ENCODE peak calls at places on chromosomes 4 and X, in five cellular contexts. L is sigmoid colon, Q is gastrocnemius medialis, H is H54, G is uterus. Z is an unnamed sample.

GRCh38 chrX:63754141-63754859 is 30.7 kb downstream of the ARHGEF9 start:
- DNase-seq in G (no peak), L (no peak), H (no peak), Q (no peak), Z (no peak)

GRCh38 chrX:151697537-151697936 is 2.3 kb downstream of the PRRG3 start:
- DNase-seq in Q (no peak), L (peak), G (peak), H (no peak), Z (no peak)

GRCh38 chrX:49164589-49165360 is 2.2 kb downstream of the MAGIX start:
- DNase-seq in L (no peak), H (no peak), Q (no peak), G (no peak), Z (no peak)

GRCh38 chr4:88613417-88613875 is 21.2 kb downstream of the HERC3 start:
- DNase-seq in Q (peak), H (no peak), L (no peak), G (no peak), Z (no peak)

GRCh38 chr4:60952921-60953320 is 247.2 kb upstream of the ADGRL3 start:
- DNase-seq in H (no peak), L (no peak), G (no peak), Q (no peak), Z (no peak)

GRCh38 chr4:82726601-82727000 is 72.0 kb downstream of the SCD5 start:
- DNase-seq in L (no peak), H (no peak), Q (no peak), G (no peak), Z (no peak)

GRCh38 chr4:153465922-153466636 is at the start of gene TMEM131L:
- DNase-seq in Q (peak), L (peak), G (peak), H (peak), Z (peak)

GRCh38 chr4:41718907-41719306 is 29.6 kb downstream of the PHOX2B start:
- DNase-seq in L (no peak), Q (no peak), G (no peak), H (no peak), Z (no peak)

GRCh38 chrX:119427024-119427794 is 28.1 kb downstream of the SLC25A43 start:
- DNase-seq in H (no peak), G (no peak), Q (no peak), L (no peak), Z (no peak)

GRCh38 chr4:33996075-33996718 is 2248.1 kb downstream of the ARAP2 start:
- DNase-seq in H (no peak), G (no peak), L (no peak), Q (no peak), Z (no peak)

GRCh38 chr4:174365018-174365587 is 81.4 kb downstream of the CEP44 start:
- DNase-seq in G (no peak), Q (no peak), L (no peak), H (no peak), Z (no peak)

GRCh38 chrX:119763175-119763574 is 4.8 kb downstream of the SOWAHD start:
- DNase-seq in L (no peak), G (no peak), Q (no peak), H (peak), Z (no peak)

GRCh38 chr4:25258980-25259578 is 25.2 kb downstream of the PI4K2B start:
- DNase-seq in G (no peak), L (no peak), H (peak), Q (no peak), Z (no peak)

GRCh38 chrX:24298191-24298590 is 15.7 kb downstream of the SUPT20HL2 start:
- DNase-seq in H (no peak), Q (no peak), L (no peak), G (no peak), Z (no peak)

GRCh38 chr4:153152453-153153338 is 51.5 kb upstream of the TRIM2 start:
- DNase-seq in H (no peak), G (no peak), L (no peak), Q (no peak), Z (no peak)

GRCh38 chrX:51332188-51332942 is at the start of gene NUDT10:
- DNase-seq in L (peak), H (no peak), Q (no peak), G (peak), Z (no peak)

GRCh38 chrX:47143894-47144625 is 442 bp downstream of the NDUFB11 start:
- DNase-seq in G (no peak), L (peak), H (peak), Q (no peak), Z (no peak)

GRCh38 chrX:130165181-130165702 is 399 bp downstream of the AIFM1 start:
- DNase-seq in L (no peak), G (no peak), H (no peak), Q (peak), Z (no peak)

GRCh38 chr4:27692098-27692679 is 831.5 kb downstream of the STIM2 start:
- DNase-seq in L (no peak), Q (no peak), G (no peak), H (no peak), Z (no peak)

GRCh38 chrX:154135458-154136229 is 8.4 kb upstream of the OPN1LW start:
- DNase-seq in Q (no peak), G (no peak), L (no peak), H (no peak), Z (no peak)

GRCh38 chrX:19747672-19748610 is 139.5 kb downstream of the SH3KBP1 start:
- DNase-seq in Q (no peak), L (peak), H (no peak), G (no peak), Z (no peak)

GRCh38 chrX:40097492-40098263 is at the start of gene BCOR:
- DNase-seq in G (peak), H (no peak), Q (peak), L (peak), Z (no peak)

DNA sequence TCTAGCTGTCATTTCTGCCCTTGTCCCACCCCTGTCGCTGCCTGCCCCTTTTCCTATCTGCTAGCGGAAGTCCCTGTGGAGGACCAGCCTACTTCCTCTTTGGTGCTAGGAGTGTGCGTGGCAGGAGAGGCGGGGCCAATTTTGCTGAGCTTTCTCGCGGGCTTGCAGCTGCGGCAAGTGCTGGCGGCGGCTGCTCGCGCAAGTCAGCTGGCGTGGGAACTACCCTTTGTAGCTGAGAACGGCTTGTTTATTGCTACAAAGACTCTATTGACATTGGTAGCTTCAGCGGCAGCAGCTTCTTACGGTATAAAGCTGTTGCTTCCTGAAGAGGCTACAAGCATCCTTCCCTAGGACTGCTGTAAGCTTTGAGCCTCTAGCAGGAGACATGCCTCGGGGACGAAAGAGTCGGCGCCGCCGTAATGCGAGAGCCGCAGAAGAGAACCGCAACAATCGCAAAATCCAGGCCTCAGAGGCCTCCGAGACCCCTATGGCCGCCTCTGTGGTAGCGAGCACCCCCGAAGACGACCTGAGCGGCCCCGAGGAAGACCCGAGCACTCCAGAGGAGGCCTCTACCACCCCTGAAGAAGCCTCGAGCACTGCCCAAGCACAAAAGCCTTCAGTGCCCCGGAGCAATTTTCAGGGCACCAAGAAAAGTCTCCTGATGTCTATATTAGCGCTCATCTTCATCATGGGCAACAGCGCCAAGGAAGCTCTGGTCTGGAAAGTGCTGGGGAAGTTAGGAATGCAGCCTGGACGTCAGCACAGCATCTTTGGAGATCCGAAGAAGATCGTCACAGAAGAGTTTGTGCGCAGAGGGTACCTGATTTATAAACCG is at the start of gene MAGEH1:
- DNase-seq in G (peak), H (peak), Q (peak), L (peak), Z (peak)
- TF ChIP-seq POLR2A in G (peak), H (peak), Q (peak), L (peak), Z (no peak)

DNA sequence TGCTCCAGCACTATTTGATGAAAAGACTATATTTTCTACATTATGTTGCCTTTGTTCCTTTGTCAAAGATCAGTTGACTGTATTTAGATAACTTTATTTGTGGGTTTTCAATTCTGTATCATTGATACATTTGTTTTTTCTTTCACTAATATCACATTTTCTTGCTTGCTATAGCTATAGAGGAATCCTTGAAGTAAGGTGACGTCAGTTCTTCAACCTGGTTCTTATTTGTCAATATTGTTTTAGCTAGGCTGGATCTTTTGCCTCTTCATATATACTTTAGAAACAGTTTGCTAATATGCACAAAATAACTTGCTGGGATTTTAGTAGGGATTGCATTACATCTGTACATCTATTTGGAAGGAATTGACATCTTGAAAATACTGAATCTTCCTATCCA is 21.0 kb downstream of the TECRL start:
- DNase-seq in H (no peak), Q (no peak), G (no peak), L (no peak), Z (no peak)
- TF ChIP-seq POLR2A in H (no peak), Q (no peak), G (no peak), L (no peak), Z (no peak)

GRCh38 chr4:75673959-75674328 is 733 bp upstream of the G3BP2 start:
- DNase-seq in G (no peak), H (no peak), Q (no peak), L (no peak), Z (no peak)

GRCh38 chr4:75675004-75675531 is 1.9 kb upstream of the G3BP2 start:
- DNase-seq in H (no peak), G (no peak), L (no peak), Q (no peak), Z (no peak)

GRCh38 chr4:75671802-75672421 is 1.3 kb downstream of the G3BP2 start:
- DNase-seq in H (no peak), Q (no peak), L (no peak), G (no peak), Z (no peak)

GRCh38 chr4:75673027-75673958 is at the start of gene G3BP2:
- DNase-seq in Q (peak), G (peak), L (peak), H (peak), Z (peak)

DNA sequence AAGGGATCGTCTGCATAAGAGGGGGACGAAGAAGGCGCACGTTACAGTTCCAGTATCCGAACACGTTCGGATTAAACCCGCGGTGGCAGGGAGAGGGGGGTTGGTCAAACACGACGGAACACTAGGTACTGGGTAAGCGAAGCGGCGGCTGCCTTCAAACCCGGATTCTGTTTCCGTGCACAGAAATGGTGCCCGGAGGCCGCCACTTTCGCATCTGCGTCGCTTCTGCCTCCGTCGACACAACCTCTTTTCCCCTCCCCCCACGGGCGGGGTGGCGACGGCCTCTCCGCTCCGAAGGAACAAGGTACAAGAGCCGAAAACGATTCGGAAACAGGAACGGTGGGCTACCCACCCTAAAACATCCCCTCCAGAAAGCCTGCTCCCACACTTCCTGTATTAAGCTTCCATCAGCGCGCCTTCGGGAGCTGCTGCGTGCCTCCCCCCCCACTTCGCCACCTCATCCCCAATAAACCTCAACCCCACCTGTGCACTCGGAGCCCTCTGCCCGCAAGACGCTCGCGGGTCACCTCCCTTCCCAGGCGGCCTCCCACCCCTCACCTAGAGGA is 667 bp downstream of the G3BP2 start:
- DNase-seq in Q (peak), L (peak), G (peak), H (no peak), Z (peak)
- TF ChIP-seq POLR2A in Q (no peak), L (no peak), G (no peak), H (no peak), Z (no peak)

GRCh38 chr4:140019619-140020367 is 134.2 kb downstream of the MAML3 start:
- DNase-seq in H (no peak), G (no peak), L (no peak), Q (no peak), Z (no peak)
- TF ChIP-seq POLR2A in H (no peak), G (no peak), L (no peak), Q (no peak), Z (no peak)

DNA sequence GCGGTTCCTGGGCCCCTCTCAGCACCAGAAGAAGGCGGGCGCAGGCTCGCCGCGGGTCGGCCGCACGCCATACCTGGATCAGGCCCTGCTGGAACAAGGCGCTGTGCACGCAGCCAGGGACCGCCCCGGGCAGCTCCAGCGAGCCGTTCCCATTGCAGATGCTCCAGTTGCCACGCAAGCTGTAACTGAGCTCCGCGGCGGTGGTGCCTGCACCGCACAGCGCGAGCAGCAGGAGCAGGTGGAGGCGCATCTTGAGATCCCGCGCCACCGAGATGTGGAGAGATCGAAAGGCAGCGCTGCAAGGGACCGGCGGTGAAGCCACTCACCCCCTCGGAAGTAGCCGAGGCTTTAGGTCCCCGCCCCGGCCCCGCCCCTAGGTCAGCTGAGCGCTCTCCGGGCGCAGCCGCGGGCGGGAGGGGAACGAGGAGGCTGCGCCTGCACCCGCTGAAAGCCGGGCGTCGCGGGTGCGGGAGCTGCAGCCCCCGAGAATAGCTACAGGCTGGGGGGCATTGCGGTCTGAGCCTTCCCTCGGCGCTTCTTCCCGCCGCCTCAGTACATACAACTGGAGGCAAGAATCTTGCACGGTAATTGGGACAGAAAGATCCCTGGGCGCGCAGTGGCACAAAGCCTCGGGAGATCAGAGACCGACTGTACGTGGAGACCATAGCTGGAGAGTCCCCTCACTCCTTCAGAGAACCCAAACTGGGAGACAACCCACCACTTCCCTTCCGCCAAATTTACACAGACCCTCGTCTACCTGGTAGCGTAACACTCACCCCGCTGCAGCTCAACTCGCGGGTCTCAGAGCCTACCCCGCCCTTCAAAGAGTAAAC is at the start of gene MANBA:
- DNase-seq in G (peak), H (peak), Q (peak), L (peak), Z (peak)
- TF ChIP-seq POLR2A in G (peak), H (peak), Q (peak), L (no peak), Z (peak)

DNA sequence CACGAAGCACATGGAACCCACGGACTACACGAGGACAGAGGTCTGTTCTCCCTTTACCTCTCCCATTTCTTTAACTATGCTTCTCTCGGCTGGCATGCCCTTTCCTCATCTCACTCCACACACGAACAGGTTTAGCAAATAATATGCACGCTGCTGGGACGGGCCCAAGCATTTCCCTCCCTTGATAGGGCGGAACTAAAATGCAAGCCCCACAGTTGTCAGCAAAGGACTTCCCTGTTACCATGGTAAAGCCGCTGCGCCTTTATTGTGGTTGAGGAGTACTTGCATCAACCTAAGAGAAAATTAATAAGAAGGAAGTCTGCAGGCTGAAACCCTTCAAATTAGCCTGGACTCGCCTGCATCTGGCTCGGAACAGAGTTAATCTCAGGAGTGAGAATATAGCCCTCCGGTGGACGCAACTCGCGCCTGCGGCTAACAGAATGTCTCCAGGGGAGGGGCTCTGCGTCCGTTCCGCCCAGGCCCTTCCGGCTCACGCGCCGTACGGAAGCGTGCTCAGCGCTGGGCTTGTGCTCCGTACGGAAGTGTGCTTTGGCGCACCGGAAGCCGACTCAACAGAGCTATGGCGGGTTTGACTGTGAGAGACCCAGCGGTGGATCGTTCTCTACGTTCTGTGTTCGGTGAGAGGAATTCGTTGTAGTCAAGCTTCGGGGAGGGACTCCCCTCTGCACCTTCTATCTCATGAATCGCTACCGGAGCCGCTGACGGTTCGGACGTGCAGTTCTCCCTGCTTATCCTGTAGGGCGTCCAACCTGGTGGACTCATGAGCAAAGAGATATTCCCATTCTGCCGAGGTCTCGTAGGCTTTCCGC is at the start of gene CSTF2:
- DNase-seq in Q (peak), L (peak), H (peak), G (peak), Z (peak)
- TF ChIP-seq POLR2A in Q (no peak), L (no peak), H (peak), G (no peak), Z (no peak)

DNA sequence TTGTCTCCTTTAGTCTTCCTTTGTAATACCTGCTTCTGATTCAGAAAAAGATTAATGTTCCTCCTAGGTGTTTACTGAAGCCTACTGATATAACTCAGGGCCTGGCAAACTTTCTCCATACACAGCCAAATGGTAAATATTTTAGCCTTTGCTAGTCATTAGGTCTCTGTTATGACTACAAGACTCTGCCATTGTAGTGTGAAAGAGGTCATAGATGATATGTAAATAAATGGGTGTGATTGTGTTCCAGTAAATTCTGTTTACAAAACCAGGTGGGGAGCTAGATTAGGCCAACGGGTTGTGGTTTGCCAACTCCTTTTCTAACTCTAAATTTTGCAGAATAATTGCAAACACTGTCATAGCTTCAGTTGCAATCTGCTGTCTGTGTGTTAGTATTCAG is 568.1 kb upstream of the GNPDA2 start:
- DNase-seq in G (no peak), L (no peak), Q (no peak), H (no peak), Z (no peak)
- TF ChIP-seq POLR2A in G (no peak), L (no peak), Q (no peak), H (no peak), Z (no peak)

DNA sequence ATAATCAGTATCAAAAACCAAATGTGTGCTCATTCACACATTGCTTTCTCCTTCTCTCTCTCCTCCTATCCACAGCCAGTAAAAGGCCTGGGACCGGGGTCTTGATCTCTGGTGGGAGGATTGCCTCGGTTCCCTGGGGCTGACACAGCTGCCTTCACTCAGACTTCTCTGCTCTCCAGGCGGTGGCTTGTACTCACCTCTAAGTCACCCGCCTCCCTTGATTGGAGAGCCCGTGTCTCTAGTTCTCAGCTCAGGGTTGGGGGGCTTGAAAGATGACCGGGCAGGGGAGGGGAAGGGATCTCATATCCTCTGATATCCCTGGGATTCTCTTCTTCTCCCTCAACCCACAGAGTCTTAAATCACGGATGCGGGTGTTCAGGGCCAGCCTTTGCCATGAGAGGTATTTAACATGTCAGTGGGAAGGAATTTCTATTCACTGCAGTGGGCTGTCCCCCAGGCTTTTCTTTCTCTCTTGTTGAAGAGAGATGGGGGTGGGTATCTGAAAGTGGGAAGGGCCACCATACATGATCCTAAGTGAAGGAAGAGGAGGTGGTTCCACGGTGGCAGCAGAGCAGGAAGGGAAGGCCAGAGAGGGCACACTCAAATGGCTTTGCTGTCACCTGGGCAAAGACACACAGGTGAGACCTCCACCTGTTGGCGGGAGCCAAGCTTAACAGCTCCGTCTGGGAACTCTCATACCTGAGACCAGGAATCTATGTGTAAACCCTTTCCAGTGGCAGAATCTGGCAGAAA is 49.1 kb downstream of the RHOH start:
- DNase-seq in Q (no peak), L (no peak), G (no peak), H (no peak), Z (no peak)
- TF ChIP-seq POLR2A in Q (no peak), L (no peak), G (no peak), H (no peak), Z (no peak)

Z was measured in esophagus squamous epithelium.